ENCODE peak calls at places on chromosomes 11 and 22, in eight cellular contexts. A is suprapubic skin, V is kidney, H is colonic mucosa, U is brain microvascular endothelial cell, D is uterus, N is SK-N-SH, F is WERI-Rb-1. X is an unnamed sample.

GRCh38 chr11:78318733-78319132 is 98.9 kb downstream of the GAB2 start:
- DNase-seq in N (peak; percentile 60), U (no peak), D (no peak), V (no peak), H (no peak), F (no peak), A (no peak), X (no peak)

GRCh38 chr22:35619336-35620094 is 2.4 kb upstream of the MB start:
- DNase-seq in D (no peak), V (peak; percentile 45), F (no peak), H (no peak), A (no peak), N (no peak), U (no peak), X (no peak)

GRCh38 chr22:17807571-17808410 is 33.5 kb upstream of the BID start:
- DNase-seq in V (peak; percentile 89), U (no peak), F (no peak), H (no peak), D (no peak), N (no peak), A (no peak), X (peak; percentile 32)

GRCh38 chr11:64619811-64620285 is 28.8 kb downstream of the SLC22A12 start:
- DNase-seq in V (no peak), A (no peak), N (peak; percentile 70), U (peak; percentile 63), D (peak; percentile 86), H (peak; percentile 29), F (peak; percentile 54), X (no peak)

GRCh38 chr11:60098508-60098907 is 10.0 kb downstream of the MS4A2 start:
- DNase-seq in D (no peak), F (no peak), U (no peak), H (no peak), V (no peak), N (no peak), A (no peak), X (no peak)

GRCh38 chr11:9972917-9973504 is 309.1 kb downstream of the SWAP70 start:
- DNase-seq in N (peak; percentile 67), H (no peak), D (no peak), F (no peak), U (peak; percentile 37), V (no peak), A (no peak), X (no peak)

GRCh38 chr11:108511851-108512474 is 13.8 kb upstream of the POGLUT3 start:
- DNase-seq in A (no peak), D (no peak), V (no peak), N (no peak), H (no peak), U (peak; percentile 76), F (no peak), X (no peak)

GRCh38 chr11:79088967-79089366 is 351.9 kb downstream of the TENM4 start:
- DNase-seq in V (no peak), U (no peak), N (no peak), A (no peak), F (peak; percentile 37), H (no peak), D (no peak), X (no peak)

GRCh38 chr11:121106812-121107211 is 5.8 kb downstream of the TECTA start:
- DNase-seq in U (no peak), F (no peak), V (no peak), D (no peak), H (no peak), A (no peak), N (no peak), X (no peak)

GRCh38 chr22:41401781-41402648 is 20.3 kb downstream of the TEF start:
- DNase-seq in F (peak; percentile 82), V (peak; percentile 84), U (peak; percentile 6), A (no peak), H (peak; percentile 83), N (peak; percentile 81), D (peak; percentile 60), X (peak; percentile 95)

DNA sequence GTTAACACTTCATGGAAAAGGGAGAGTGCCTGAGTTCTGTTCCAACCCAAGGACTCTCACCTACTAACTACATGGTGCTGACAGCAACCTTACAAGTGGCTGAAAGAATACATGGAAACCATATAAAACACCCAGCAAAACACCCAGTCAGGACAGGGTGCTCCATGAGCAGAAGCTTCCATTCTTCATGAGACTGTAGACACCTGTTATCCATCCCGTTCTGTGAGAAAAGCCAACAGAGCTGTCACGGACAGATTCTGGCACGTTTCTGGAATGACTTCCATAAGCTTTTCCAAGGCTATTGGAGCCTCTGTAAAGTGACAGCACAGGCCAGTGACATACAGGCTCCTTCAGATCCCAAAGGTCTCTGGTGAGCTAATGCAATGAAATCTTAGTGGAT is 23.2 kb downstream of the PRR14L start:
- DNase-seq in V (no peak), A (no peak), H (no peak), U (no peak), D (no peak), N (no peak), F (no peak), X (no peak)
- H3K36me3 ChIP-seq in V (peaks cover 19% of the 10 kb centered on the region), A (peaks cover 25% of the 10 kb centered on the region), H (no peaks in the 10 kb centered on the region), U (peaks cover 24% of the 10 kb centered on the region), D (no peaks in the 10 kb centered on the region), N (peaks cover 19% of the 10 kb centered on the region), F (peaks cover 16% of the 10 kb centered on the region), X (peaks cover 61% of the 10 kb centered on the region)

GRCh38 chr11:65624931-65625627 is 9.5 kb downstream of the PCNX3 start:
- DNase-seq in N (no peak), U (no peak), A (no peak), H (no peak), F (no peak), D (no peak), V (no peak), X (no peak)

GRCh38 chr11:65623852-65624616 is 8.5 kb downstream of the PCNX3 start:
- DNase-seq in F (no peak), D (no peak), H (no peak), A (no peak), N (no peak), V (no peak), U (no peak), X (no peak)

GRCh38 chr11:65621460-65621859 is 5.9 kb downstream of the PCNX3 start:
- DNase-seq in H (no peak), F (no peak), D (no peak), V (no peak), A (no peak), N (no peak), U (no peak), X (no peak)

GRCh38 chr11:65622011-65622410 is 6.4 kb downstream of the PCNX3 start:
- DNase-seq in N (no peak), D (no peak), A (no peak), V (no peak), F (no peak), H (no peak), U (no peak), X (no peak)

DNA sequence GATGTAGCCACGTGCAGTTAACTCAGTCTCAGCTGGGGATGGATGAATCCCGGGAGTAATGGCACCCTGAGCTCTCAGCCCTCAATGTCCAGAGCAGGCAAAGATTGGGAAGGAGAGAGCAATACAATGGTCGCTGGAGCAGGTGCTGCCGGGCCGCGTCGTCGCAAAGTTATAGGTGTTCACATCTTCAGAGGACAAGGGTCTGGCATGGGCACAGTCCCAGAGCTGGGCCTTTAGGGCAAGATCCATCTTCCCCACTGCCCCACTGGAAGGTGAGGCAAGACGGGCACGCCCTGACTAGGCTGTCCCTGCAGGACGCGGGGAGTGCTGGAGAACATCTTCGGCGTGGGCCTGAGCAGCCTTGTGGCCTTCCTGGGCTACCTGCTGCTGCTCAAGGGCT is 7.6 kb downstream of the PCNX3 start:
- DNase-seq in A (no peak), U (no peak), H (no peak), D (no peak), V (no peak), F (no peak), N (no peak), X (no peak)
- H3K36me3 ChIP-seq in A (peaks cover 97% of the 10 kb centered on the region), U (peaks cover 89% of the 10 kb centered on the region), H (peaks cover 23% of the 10 kb centered on the region), D (no peaks in the 10 kb centered on the region), V (peaks cover 14% of the 10 kb centered on the region), F (peaks cover 80% of the 10 kb centered on the region), N (peaks cover 20% of the 10 kb centered on the region), X (peaks cover 100% of the 10 kb centered on the region)

GRCh38 chr11:72712168-72712721 is 38.0 kb upstream of the PDE2A start:
- DNase-seq in F (no peak), U (no peak), A (no peak), N (peak; percentile 52), V (peak; percentile 87), H (peak; percentile 42), D (peak; percentile 60), X (no peak)

GRCh38 chr11:72710278-72710677 is 36.1 kb upstream of the PDE2A start:
- DNase-seq in A (no peak), D (no peak), H (no peak), N (no peak), U (no peak), V (peak; percentile 68), F (no peak), X (no peak)

GRCh38 chr11:72707032-72707431 is 32.8 kb upstream of the PDE2A start:
- DNase-seq in H (no peak), A (no peak), D (no peak), N (no peak), V (no peak), F (no peak), U (no peak), X (no peak)

GRCh38 chr11:72711141-72711540 is 36.9 kb upstream of the PDE2A start:
- DNase-seq in F (no peak), N (no peak), U (no peak), A (no peak), H (no peak), D (no peak), V (peak; percentile 69), X (no peak)

DNA sequence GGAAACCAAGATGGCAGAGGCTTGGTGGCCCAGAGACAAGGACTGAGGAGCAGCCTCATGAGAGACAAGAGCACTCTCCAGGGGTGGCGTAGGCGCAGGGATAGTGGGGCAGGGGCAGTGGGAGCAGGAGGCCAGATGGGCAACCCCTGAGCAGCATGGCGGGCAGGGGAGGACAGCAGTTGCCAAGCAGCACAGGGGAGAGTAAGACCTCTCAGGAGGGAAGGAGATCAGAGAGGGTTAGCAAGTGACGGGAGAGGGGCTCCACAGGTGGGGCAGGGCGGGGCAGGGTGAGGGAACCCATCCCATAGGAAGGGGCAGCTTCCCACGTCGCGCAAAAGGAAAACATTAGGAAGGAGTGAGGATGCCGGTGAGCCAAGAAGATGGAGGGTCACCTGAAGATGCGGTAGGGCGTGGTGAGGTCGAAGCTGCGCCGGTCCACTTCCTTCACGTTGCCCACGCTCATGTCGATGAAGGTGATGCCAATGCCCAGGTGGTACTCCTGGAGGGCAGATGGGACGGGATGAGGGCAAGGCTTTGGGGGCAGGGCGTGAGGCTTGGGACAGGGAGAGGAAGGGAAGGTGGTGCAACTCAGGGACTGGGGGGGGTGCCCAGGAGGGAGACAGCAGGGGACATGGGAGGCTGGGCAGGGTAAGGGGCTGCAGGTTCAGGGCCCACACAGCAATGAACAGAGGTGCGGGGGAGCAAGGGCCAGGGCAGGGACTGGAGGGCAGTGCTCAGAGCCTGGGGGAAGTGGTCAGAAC is 35.4 kb upstream of the PDE2A start:
- DNase-seq in A (no peak), U (no peak), H (no peak), F (no peak), D (no peak), N (no peak), V (peak; percentile 63), X (no peak)
- H3K36me3 ChIP-seq in A (peaks cover 83% of the 10 kb centered on the region), U (peaks cover 35% of the 10 kb centered on the region), H (peaks cover 5% of the 10 kb centered on the region), F (peaks cover 15% of the 10 kb centered on the region), D (no peaks in the 10 kb centered on the region), N (peaks cover 7% of the 10 kb centered on the region), V (peaks cover 36% of the 10 kb centered on the region), X (peaks cover 96% of the 10 kb centered on the region)

DNA sequence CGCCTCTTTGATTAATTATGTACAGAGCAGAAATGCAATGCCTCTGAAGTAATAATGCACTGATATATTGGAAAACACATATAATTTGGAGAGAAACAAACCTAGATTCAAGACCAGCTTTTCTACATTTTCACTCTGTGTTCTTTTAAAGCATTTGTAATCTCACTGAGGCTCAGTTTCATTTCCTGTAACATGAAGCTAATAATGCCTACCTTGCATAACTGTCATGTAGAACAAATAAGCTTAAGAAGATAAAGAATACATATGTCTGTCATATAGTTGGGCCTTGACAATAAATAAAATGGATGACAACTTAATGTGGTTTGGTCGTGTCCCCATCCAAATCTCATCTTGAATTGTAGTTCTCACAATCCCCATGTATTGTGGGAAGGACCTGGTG is 35.3 kb upstream of the FIBIN start:
- DNase-seq in V (no peak), D (no peak), A (no peak), N (no peak), H (no peak), F (no peak), U (no peak), X (no peak)
- H3K36me3 ChIP-seq in V (no peaks in the 10 kb centered on the region), D (no peaks in the 10 kb centered on the region), A (no peaks in the 10 kb centered on the region), N (no peaks in the 10 kb centered on the region), H (no peaks in the 10 kb centered on the region), F (no peaks in the 10 kb centered on the region), U (no peaks in the 10 kb centered on the region), X (no peaks in the 10 kb centered on the region)